ENCODE peak calls at places on chromosomes 2 and 18, in eight cellular contexts. Y, L, H, Z, K, S, N and O are unnamed samples.

GRCh38 chr2:215711484-215712034 is 275.7 kb upstream of the FN1 start:
- DNase-seq in Y (no peak), L (peak), H (no peak), Z (no peak), K (no peak), S (no peak), N (no peak), O (no peak)

GRCh38 chr18:74613390-74613789 is 15.7 kb downstream of the ZNF407 start:
- DNase-seq in Y (no peak), L (no peak), H (no peak), Z (peak), K (no peak), S (no peak), N (no peak), O (peak)

GRCh38 chr2:85264471-85264870 is 63.3 kb downstream of the TGOLN2 start:
- DNase-seq in Y (no peak), L (no peak), H (no peak), Z (no peak), K (no peak), S (no peak), N (no peak), O (no peak)

GRCh38 chr18:55552498-55553189 is 35.3 kb downstream of the TCF4 start:
- DNase-seq in Y (no peak), L (peak), H (no peak), Z (peak), K (no peak), S (no peak), N (no peak), O (no peak)

GRCh38 chr2:7692657-7693161 is 775.5 kb downstream of the RNF144A start:
- DNase-seq in Y (no peak), L (no peak), H (no peak), Z (no peak), K (no peak), S (no peak), N (peak), O (no peak)

GRCh38 chr2:26274058-26274613 is 29.4 kb downstream of the HADHB start:
- DNase-seq in Y (no peak), L (peak), H (no peak), Z (no peak), K (no peak), S (no peak), N (peak), O (no peak)

GRCh38 chr18:50181590-50181989 is 13.4 kb downstream of the MYO5B start:
- DNase-seq in Y (no peak), L (no peak), H (no peak), Z (no peak), K (no peak), S (no peak), N (no peak), O (no peak)

GRCh38 chr2:56185101-56185581 is 1.4 kb downstream of the CCDC85A start:
- DNase-seq in Y (no peak), L (no peak), H (no peak), Z (peak), K (no peak), S (peak), N (peak), O (no peak)

GRCh38 chr18:59502222-59502898 is 143.3 kb upstream of the LMAN1 start:
- DNase-seq in Y (no peak), L (no peak), H (no peak), Z (no peak), K (no peak), S (no peak), N (no peak), O (no peak)

GRCh38 chr2:183037281-183037659 is 987 bp downstream of the NCKAP1 start:
- DNase-seq in Y (no peak), L (peak), H (no peak), Z (peak), K (no peak), S (peak), N (peak), O (no peak)

GRCh38 chr2:119011910-119012209 is 69.9 kb downstream of the MARCO start:
- DNase-seq in Y (no peak), L (no peak), H (no peak), Z (no peak), K (no peak), S (no peak), N (no peak), O (no peak)

GRCh38 chr18:4444306-4444705 is 10.8 kb downstream of the DLGAP1 start:
- DNase-seq in Y (no peak), L (no peak), H (no peak), Z (no peak), K (no peak), S (no peak), N (no peak), O (no peak)

GRCh38 chr18:49519041-49519971 is 32.3 kb upstream of the C18orf32 start:
- DNase-seq in Y (no peak), L (no peak), H (no peak), Z (no peak), K (no peak), S (no peak), N (no peak), O (no peak)

GRCh38 chr2:65630643-65631042 is 198.2 kb upstream of the SPRED2 start:
- DNase-seq in Y (no peak), L (no peak), H (no peak), Z (no peak), K (no peak), S (peak), N (no peak), O (peak)